ENCODE peak calls at places on chromosomes 16 and 17, in eight cellular contexts. V is fibroblast of pulmonary artery, G is glutamatergic neuron, R is fibroblast of the aortic adventitia, T is MCF 10A, P is brain microvascular endothelial cell, K is A549, W is tibial artery. F is an unnamed sample.
A peak's percentile ranks its signal among the peaks of the same experiment; 100 is the strongest.

GRCh38 chr16:12750554-12750918 is 53.2 kb downstream of the CPPED1 start:
- DNase-seq in V (no peak), G (no peak), R (no peak), T (no peak), P (no peak), K (no peak), W (no peak), F (no peak)

GRCh38 chr17:19812407-19812806 is 55.3 kb downstream of the ULK2 start:
- DNase-seq in V (peak; percentile 21), G (no peak), R (peak; percentile 5), T (no peak), P (no peak), K (no peak), W (no peak), F (no peak)

GRCh38 chr16:80526418-80527061 is 14.3 kb upstream of the DYNLRB2 start:
- DNase-seq in V (peak; percentile 76), G (peak; percentile 46), R (peak; percentile 75), T (peak; percentile 74), P (peak; percentile 33), K (no peak), W (no peak), F (no peak)

GRCh38 chr16:73067671-73068545 is 20.0 kb upstream of the ZFHX3 start:
- DNase-seq in V (no peak), G (no peak), R (no peak), T (no peak), P (no peak), K (no peak), W (peak; percentile 65), F (no peak)

GRCh38 chr17:52138350-52138749 is 20.2 kb downstream of the CA10 start:
- DNase-seq in V (no peak), G (no peak), R (no peak), T (no peak), P (no peak), K (no peak), W (no peak), F (no peak)

GRCh38 chr17:7186241-7186640 is 7.1 kb upstream of the ASGR1 start:
- DNase-seq in V (peak; percentile 16), G (no peak), R (no peak), T (no peak), P (no peak), K (peak; percentile 37), W (no peak), F (no peak)

GRCh38 chr17:39123627-39124026 is 27.8 kb downstream of the PLXDC1 start:
- DNase-seq in V (no peak), G (no peak), R (no peak), T (peak; percentile 9), P (no peak), K (no peak), W (no peak), F (no peak)

GRCh38 chr17:16419074-16419928 is 3.9 kb downstream of the TRPV2 start:
- DNase-seq in V (peak; percentile 77), G (no peak), R (peak; percentile 83), T (peak; percentile 89), P (peak; percentile 90), K (peak; percentile 84), W (peak; percentile 85), F (no peak)

GRCh38 chr17:55433029-55433628 is 11.5 kb upstream of the MMD start:
- DNase-seq in V (no peak), G (no peak), R (no peak), T (peak; percentile 87), P (no peak), K (peak; percentile 71), W (no peak), F (no peak)

GRCh38 chr17:66906321-66907278 is 57.9 kb upstream of the CACNG4 start:
- DNase-seq in V (peak; percentile 88), G (peak; percentile 84), R (peak; percentile 82), T (peak; percentile 86), P (peak; percentile 79), K (peak; percentile 71), W (peak; percentile 75), F (no peak)

GRCh38 chr16:30567160-30567990 is 4.1 kb downstream of the ZNF688 start:
- DNase-seq in V (peak; percentile 53), G (no peak), R (peak; percentile 18), T (peak; percentile 85), P (no peak), K (no peak), W (no peak), F (no peak)

GRCh38 chr17:49747632-49748031 is 16.3 kb downstream of the FAM117A start:
- DNase-seq in V (no peak), G (no peak), R (no peak), T (no peak), P (no peak), K (no peak), W (no peak), F (no peak)

DNA sequence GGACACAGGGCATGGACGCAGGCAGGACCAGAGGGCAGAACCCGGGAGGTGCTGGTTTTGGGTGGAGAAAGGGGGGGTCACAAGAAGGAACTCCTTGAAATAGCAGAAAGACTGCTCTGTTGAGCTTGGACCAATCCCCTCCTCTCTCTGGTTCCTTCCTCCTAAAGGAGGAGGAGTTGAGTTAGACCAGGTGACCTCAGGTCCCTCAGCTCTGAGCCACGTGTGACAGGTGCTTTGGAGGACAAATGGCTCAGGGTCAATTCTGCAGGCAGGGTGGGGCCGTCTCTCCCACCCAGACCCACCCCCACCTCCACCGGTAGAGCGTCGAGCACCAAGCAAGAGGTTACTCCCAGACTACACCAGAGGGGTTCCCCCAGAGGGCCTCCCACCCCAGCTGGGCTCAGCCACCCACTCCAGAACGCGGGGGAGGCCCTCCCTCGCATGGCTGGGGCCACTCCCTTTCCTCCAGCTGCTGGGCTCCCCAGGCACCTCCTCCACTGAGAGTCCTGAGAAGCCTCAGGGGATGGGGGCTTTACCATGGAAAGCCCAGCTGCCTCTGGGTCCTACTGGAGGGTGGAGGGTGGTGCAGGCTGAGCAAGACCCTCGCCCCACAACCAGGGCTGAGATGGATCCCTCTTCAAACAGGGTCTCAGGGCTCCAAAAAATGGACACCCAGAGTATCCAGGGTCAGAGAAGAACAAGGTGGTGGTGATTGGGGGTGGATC is 7.7 kb downstream of the MYO1C start:
- DNase-seq in V (peak; percentile 64), G (peak; percentile 35), R (peak; percentile 38), T (no peak), P (no peak), K (peak; percentile 57), W (peak; percentile 84), F (no peak)
- TF ChIP-seq CTCF in V (no peak), G (peak; percentile 50), R (no peak), T (no peak), P (peak; percentile 42), K (no peak), W (no peak), F (no peak)

GRCh38 chr16:58755989-58756649 is 22.0 kb upstream of the GOT2 start:
- DNase-seq in V (peak; percentile 79), G (peak; percentile 77), R (peak; percentile 77), T (peak; percentile 68), P (peak; percentile 70), K (peak; percentile 70), W (peak; percentile 74), F (peak; percentile 9)

GRCh38 chr16:58753711-58754134 is 19.6 kb upstream of the GOT2 start:
- DNase-seq in V (no peak), G (no peak), R (no peak), T (no peak), P (no peak), K (no peak), W (no peak), F (no peak)

GRCh38 chr16:58756650-58757332 is 22.7 kb upstream of the GOT2 start:
- DNase-seq in V (no peak), G (no peak), R (no peak), T (no peak), P (no peak), K (no peak), W (no peak), F (no peak)
- TF ChIP-seq CTCF in V (no peak), G (no peak), R (no peak), T (no peak), P (no peak), K (no peak), W (no peak), F (no peak)

GRCh38 chr17:47846741-47847340 is 4.1 kb downstream of the SP6 start:
- DNase-seq in V (no peak), G (peak; percentile 55), R (no peak), T (no peak), P (no peak), K (no peak), W (no peak), F (no peak)

GRCh38 chr17:47848198-47848513 is 2.8 kb downstream of the SP6 start:
- DNase-seq in V (no peak), G (no peak), R (no peak), T (no peak), P (no peak), K (no peak), W (no peak), F (no peak)

GRCh38 chr17:47844814-47845453 is 3.9 kb upstream of the SCRN2 start:
- DNase-seq in V (peak; percentile 41), G (no peak), R (peak; percentile 34), T (no peak), P (no peak), K (peak; percentile 80), W (no peak), F (no peak)

GRCh38 chr17:47850373-47850691 is 631 bp downstream of the SP6 start:
- DNase-seq in V (no peak), G (no peak), R (no peak), T (no peak), P (no peak), K (no peak), W (no peak), F (no peak)

GRCh38 chr17:47847341-47848197 is 3.4 kb downstream of the SP6 start:
- DNase-seq in V (no peak), G (peak; percentile 55), R (no peak), T (no peak), P (no peak), K (no peak), W (no peak), F (no peak)
- TF ChIP-seq CTCF in V (peak; percentile 12), G (peak; percentile 45), R (peak; percentile 27), T (peak; percentile 37), P (peak; percentile 60), K (no peak), W (no peak), F (no peak)

DNA sequence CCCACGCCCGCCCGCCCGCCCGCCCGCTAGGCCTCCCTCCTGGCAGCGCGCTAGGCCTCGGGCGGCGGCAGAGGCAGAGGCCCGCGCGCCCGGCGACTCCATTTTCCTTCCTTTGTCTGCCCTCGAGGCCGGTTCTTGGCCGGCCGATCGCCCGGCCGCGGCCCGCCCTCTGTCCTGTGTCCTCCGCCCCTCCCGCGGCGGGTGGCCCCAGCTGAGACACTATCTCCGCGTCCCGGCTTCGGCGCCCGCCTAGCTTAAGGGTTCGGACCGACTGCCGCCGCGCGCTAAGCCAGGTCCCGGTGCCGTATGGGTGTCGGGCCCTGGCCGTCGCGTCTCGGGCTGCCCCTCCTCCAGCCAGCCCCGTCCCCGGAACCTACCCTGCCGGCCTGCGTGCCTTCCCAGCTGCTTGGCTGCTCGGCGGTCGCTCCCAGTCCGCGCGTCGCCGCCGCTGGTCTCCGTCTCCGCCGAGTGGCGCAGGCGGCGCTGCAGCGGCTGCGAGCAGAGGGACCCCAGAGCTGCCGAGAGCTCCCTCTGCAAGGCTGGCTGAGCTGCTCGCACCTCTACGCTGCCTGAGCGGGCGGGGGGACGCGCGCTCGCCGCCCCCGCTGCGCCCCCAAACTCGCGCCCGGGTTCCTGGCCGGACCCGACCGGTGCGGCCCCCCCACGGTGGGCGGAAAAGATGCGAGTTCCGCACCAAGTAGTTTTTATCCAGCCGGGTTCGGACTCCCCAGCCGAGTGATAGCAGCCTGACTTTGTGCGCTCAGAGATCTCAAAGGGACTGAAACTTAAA is 787 bp downstream of the CTCF start:
- DNase-seq in V (peak; percentile 45), G (peak; percentile 83), R (peak; percentile 32), T (peak; percentile 48), P (peak; percentile 16), K (no peak), W (peak; percentile 79), F (no peak)
- TF ChIP-seq CTCF in V (no peak), G (no peak), R (peak; percentile 12), T (no peak), P (peak; percentile 25), K (peak; percentile 9), W (no peak), F (peak; percentile 12)

F was measured in esophagus squamous epithelium.